ENCODE peak calls at places on chromosomes 7 and 10, in six cellular contexts. D is activated CD4-positive, alpha-beta T cell treated with anti-CD3 and anti-CD28 coated beads, Interleukin-2, amount 50 U/mL, for 4 hours; F is NCI-H1092; U is effector memory CD8-positive, alpha-beta T cell; L is stimulated activated CD8-positive, alpha-beta memory T cell treated with anti-CD3 and anti-CD28 coated beads, Interleukin-4, amount 100 ng/mL, for 1 hour; B is activated CD8-positive, alpha-beta T cell treated with anti-CD3 and anti-CD28 coated beads, Interleukin-2, amount 10 ng/mL, durations not matched to agents 7 days and 5 days. J is an unnamed sample.

GRCh38 chr10:28331821-28332220 is 29.0 kb upstream of the MPP7 start:
- DNase-seq in D (no peak), F (no peak), U (no peak), L (no peak), B (no peak), J (no peak)

GRCh38 chr10:34575882-34576281 is 239.2 kb downstream of the PARD3 start:
- DNase-seq in D (no peak), F (no peak), U (no peak), L (no peak), B (no peak), J (no peak)

GRCh38 chr7:151460474-151460855 is 20.5 kb upstream of the CRYGN start:
- DNase-seq in D (no peak), F (no peak), U (no peak), L (no peak), B (no peak), J (no peak)

GRCh38 chr7:143258830-143259229 is 4.4 kb upstream of the GSTK1 start:
- DNase-seq in D (no peak), F (no peak), U (no peak), L (no peak), B (no peak), J (no peak)

GRCh38 chr7:23662983-23663313 is 17.1 kb upstream of the FAM221A start:
- DNase-seq in D (no peak), F (no peak), U (no peak), L (no peak), B (no peak), J (no peak)

GRCh38 chr10:132991706-132992432 is 49.5 kb upstream of the CFAP46 start:
- DNase-seq in D (no peak), F (no peak), U (no peak), L (no peak), B (no peak), J (no peak)

GRCh38 chr10:79159785-79160184 is 91.0 kb downstream of the ZMIZ1 start:
- DNase-seq in D (no peak), F (no peak), U (no peak), L (no peak), B (no peak), J (no peak)

GRCh38 chr7:144534196-144534595 is 130.7 kb upstream of the NOBOX start:
- DNase-seq in D (no peak), F (no peak), U (no peak), L (no peak), B (no peak), J (no peak)

GRCh38 chr10:36888925-36889573 is 236.3 kb upstream of the ANKRD30A start:
- DNase-seq in D (peak), F (peak), U (peak), L (no peak), B (peak), J (peak)

GRCh38 chr10:114481055-114481454 is 76.8 kb upstream of the AFAP1L2 start:
- DNase-seq in D (no peak), F (no peak), U (no peak), L (no peak), B (no peak), J (no peak)

GRCh38 chr7:145691377-145691914 is 425.2 kb upstream of the CNTNAP2 start:
- DNase-seq in D (no peak), F (no peak), U (no peak), L (no peak), B (no peak), J (no peak)